ENCODE peak calls at places on chromosomes 3 and 15, in four cellular contexts. W, V, F and Q are unnamed samples.
A peak's percentile ranks its signal among the peaks of the same experiment; 100 is the strongest.

GRCh38 chr3:71641669-71642068 is 58.1 kb upstream of the FOXP1 start:
- DNase-seq in W (no peak), V (no peak), F (no peak), Q (no peak)

GRCh38 chr3:50324351-50325144 is 2.0 kb upstream of the HYAL2 start:
- DNase-seq in W (peak; percentile 49), V (peak; percentile 74), F (peak; percentile 75), Q (peak; percentile 80)

GRCh38 chr3:27312044-27312668 is 57.0 kb downstream of the NEK10 start:
- DNase-seq in W (no peak), V (no peak), F (no peak), Q (no peak)

GRCh38 chr3:13827256-13827655 is 52.6 kb downstream of the WNT7A start:
- DNase-seq in W (no peak), V (no peak), F (no peak), Q (no peak)

GRCh38 chr15:62521396-62521795 is 356.3 kb upstream of the C2CD4B start:
- DNase-seq in W (no peak), V (no peak), F (no peak), Q (no peak)

GRCh38 chr15:85579011-85579701 is 198.8 kb downstream of the AKAP13 start:
- DNase-seq in W (no peak), V (no peak), F (no peak), Q (peak; percentile 49)

GRCh38 chr3:45988100-45988761 is 7.4 kb downstream of the FYCO1 start:
- DNase-seq in W (no peak), V (peak; percentile 53), F (no peak), Q (no peak)

GRCh38 chr15:63793046-63793483 is 40.7 kb downstream of the HERC1 start:
- DNase-seq in W (no peak), V (no peak), F (no peak), Q (no peak)

GRCh38 chr3:71488391-71488809 is 95.1 kb downstream of the FOXP1 start:
- DNase-seq in W (no peak), V (no peak), F (no peak), Q (no peak)

GRCh38 chr15:69798481-69799315 is 299.0 kb downstream of the TLE3 start:
- DNase-seq in W (no peak), V (no peak), F (no peak), Q (no peak)

GRCh38 chr3:100100454-100100853 is 13.8 kb downstream of the FILIP1L start:
- DNase-seq in W (no peak), V (no peak), F (no peak), Q (no peak)

GRCh38 chr15:52527898-52528464 is 699 bp downstream of the MYO5A start:
- DNase-seq in W (peak; percentile 14), V (peak; percentile 25), F (peak; percentile 61), Q (no peak)

DNA sequence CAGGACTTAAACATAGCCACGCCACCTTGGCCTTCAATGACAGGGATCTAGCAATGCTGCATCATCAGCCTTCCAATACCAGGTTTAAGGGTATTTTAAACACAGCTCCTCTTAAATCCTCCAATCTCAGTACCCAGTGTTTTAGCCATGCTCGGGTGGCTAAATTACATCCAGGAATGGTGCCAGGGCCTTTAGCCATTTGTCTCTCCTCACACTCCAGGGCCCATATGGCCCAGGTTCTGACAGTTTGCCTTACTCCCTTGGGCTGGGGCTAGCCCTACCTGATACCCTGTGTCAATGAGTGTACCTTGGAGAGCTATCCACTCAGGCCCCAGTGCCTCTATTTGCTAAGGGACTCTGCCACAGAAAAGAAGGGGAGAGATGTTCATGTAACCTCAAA is 29.4 kb downstream of the ZNF589 start:
- DNase-seq in W (no peak), V (no peak), F (no peak), Q (no peak)
- H3K27ac ChIP-seq in W (no peak overlapping the region), V (no peak overlapping the region), F (no peak overlapping the region), Q (no peak overlapping the region)

DNA sequence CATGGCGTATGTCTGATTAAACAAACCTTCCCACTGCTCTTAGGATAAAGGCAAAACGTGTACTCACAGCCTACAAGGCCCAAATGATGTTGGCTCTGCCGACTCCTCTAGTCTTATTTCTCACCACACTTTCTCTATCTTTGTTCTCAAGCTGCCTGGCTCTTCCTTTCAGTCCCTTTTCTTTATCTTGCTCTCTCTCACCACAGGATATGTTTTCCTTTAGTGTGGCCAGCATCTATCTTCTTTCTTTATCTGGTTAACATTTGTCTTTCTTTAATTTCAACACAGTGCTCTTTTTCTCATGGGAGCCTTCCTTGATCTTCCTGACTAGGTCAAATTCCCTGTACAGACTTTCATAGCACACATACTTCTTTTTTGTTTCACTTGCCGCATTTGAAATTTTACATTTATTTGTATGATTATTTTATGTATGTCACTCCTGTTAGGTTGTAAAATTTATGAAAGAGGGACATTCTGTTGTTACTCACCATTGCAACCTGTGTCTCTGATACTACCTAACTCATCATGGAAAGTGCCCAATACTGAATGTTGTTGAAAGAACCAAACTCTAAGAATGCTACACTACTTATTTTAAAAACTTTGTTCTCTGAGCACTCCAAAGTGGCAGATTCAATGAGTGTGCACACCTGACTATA is 328.8 kb upstream of the CBLB start:
- DNase-seq in W (no peak), V (no peak), F (no peak), Q (no peak)
- H3K27ac ChIP-seq in W (no peak overlapping the region), V (no peak overlapping the region), F (no peak overlapping the region), Q (no peak overlapping the region)

GRCh38 chr3:79236488-79236887 is 531.3 kb downstream of the ROBO1 start:
- DNase-seq in W (no peak), V (no peak), F (no peak), Q (no peak)
- H3K27ac ChIP-seq in W (no peak overlapping the region), V (no peak overlapping the region), F (no peak overlapping the region), Q (no peak overlapping the region)

GRCh38 chr3:172591876-172592771 is 68.9 kb upstream of the TNFSF10 start:
- DNase-seq in W (peak; percentile 42), V (no peak), F (peak; percentile 75), Q (no peak)
- H3K27ac ChIP-seq in W (peak overlapping the region; percentile 6), V (no peak overlapping the region), F (peak overlapping the region; percentile 4), Q (no peak overlapping the region)